ENCODE peak calls at places on chromosomes 5 and 9, in nine cellular contexts. One of them, this sample, is unnamed.

GRCh38 chr5:9545301-9545958 is 445 bp downstream of the SEMA5A start:
- DNase-seq in tibial nerve: peak
- DNase-seq in ovary: peak
- DNase-seq in suprapubic skin: peak
- DNase-seq in A549: no peak
- DNase-seq in sigmoid colon: peak
- DNase-seq in SK-N-SH: peak
- DNase-seq in stomach: no peak
- DNase-seq in transverse colon: peak
- DNase-seq in this sample: peak

GRCh38 chr9:136630662-136630992 is 32.1 kb upstream of the EGFL7 start:
- DNase-seq in tibial nerve: no peak
- DNase-seq in ovary: no peak
- DNase-seq in suprapubic skin: no peak
- DNase-seq in A549: no peak
- DNase-seq in sigmoid colon: no peak
- DNase-seq in SK-N-SH: no peak
- DNase-seq in stomach: no peak
- DNase-seq in transverse colon: no peak
- DNase-seq in this sample: no peak

GRCh38 chr9:15144567-15145174 is 162.3 kb downstream of the TTC39B start:
- DNase-seq in tibial nerve: no peak
- DNase-seq in ovary: no peak
- DNase-seq in suprapubic skin: no peak
- DNase-seq in A549: no peak
- DNase-seq in sigmoid colon: no peak
- DNase-seq in SK-N-SH: no peak
- DNase-seq in stomach: no peak
- DNase-seq in transverse colon: no peak
- DNase-seq in this sample: no peak

GRCh38 chr9:114588671-114589526 is 1.3 kb downstream of the ATP6V1G1 start:
- DNase-seq in tibial nerve: no peak
- DNase-seq in ovary: no peak
- DNase-seq in suprapubic skin: no peak
- DNase-seq in A549: no peak
- DNase-seq in sigmoid colon: no peak
- DNase-seq in SK-N-SH: no peak
- DNase-seq in stomach: no peak
- DNase-seq in transverse colon: no peak
- DNase-seq in this sample: no peak

GRCh38 chr5:53416144-53416730 is 64.2 kb upstream of the FST start:
- DNase-seq in tibial nerve: no peak
- DNase-seq in ovary: no peak
- DNase-seq in suprapubic skin: no peak
- DNase-seq in A549: no peak
- DNase-seq in sigmoid colon: no peak
- DNase-seq in SK-N-SH: no peak
- DNase-seq in stomach: no peak
- DNase-seq in transverse colon: no peak
- DNase-seq in this sample: no peak

GRCh38 chr5:1336106-1336561 is 8.8 kb downstream of the CLPTM1L start:
- DNase-seq in tibial nerve: no peak
- DNase-seq in ovary: no peak
- DNase-seq in suprapubic skin: no peak
- DNase-seq in A549: no peak
- DNase-seq in sigmoid colon: no peak
- DNase-seq in SK-N-SH: no peak
- DNase-seq in stomach: no peak
- DNase-seq in transverse colon: no peak
- DNase-seq in this sample: no peak

GRCh38 chr9:37209431-37210386 is 89.3 kb downstream of the ZCCHC7 start:
- DNase-seq in tibial nerve: no peak
- DNase-seq in ovary: no peak
- DNase-seq in suprapubic skin: no peak
- DNase-seq in A549: no peak
- DNase-seq in sigmoid colon: no peak
- DNase-seq in SK-N-SH: no peak
- DNase-seq in stomach: no peak
- DNase-seq in transverse colon: no peak
- DNase-seq in this sample: no peak

GRCh38 chr5:92634883-92635282 is 946.1 kb downstream of the NR2F1-AS1 start:
- DNase-seq in tibial nerve: no peak
- DNase-seq in ovary: no peak
- DNase-seq in suprapubic skin: no peak
- DNase-seq in A549: no peak
- DNase-seq in sigmoid colon: no peak
- DNase-seq in SK-N-SH: no peak
- DNase-seq in stomach: no peak
- DNase-seq in transverse colon: peak
- DNase-seq in this sample: no peak

GRCh38 chr5:24681106-24681505 is 36.3 kb upstream of the CDH10 start:
- DNase-seq in tibial nerve: no peak
- DNase-seq in ovary: no peak
- DNase-seq in suprapubic skin: no peak
- DNase-seq in A549: no peak
- DNase-seq in sigmoid colon: no peak
- DNase-seq in SK-N-SH: no peak
- DNase-seq in stomach: no peak
- DNase-seq in transverse colon: no peak
- DNase-seq in this sample: no peak

GRCh38 chr5:13643734-13644133 is 300.8 kb downstream of the DNAH5 start:
- DNase-seq in tibial nerve: no peak
- DNase-seq in ovary: no peak
- DNase-seq in suprapubic skin: no peak
- DNase-seq in A549: no peak
- DNase-seq in sigmoid colon: no peak
- DNase-seq in SK-N-SH: no peak
- DNase-seq in stomach: no peak
- DNase-seq in transverse colon: no peak
- DNase-seq in this sample: no peak

GRCh38 chr9:2740616-2741015 is 23.3 kb downstream of the KCNV2 start:
- DNase-seq in tibial nerve: no peak
- DNase-seq in ovary: no peak
- DNase-seq in suprapubic skin: no peak
- DNase-seq in A549: no peak
- DNase-seq in sigmoid colon: no peak
- DNase-seq in SK-N-SH: no peak
- DNase-seq in stomach: no peak
- DNase-seq in transverse colon: no peak
- DNase-seq in this sample: no peak

GRCh38 chr9:69894720-69895119 is 74.1 kb downstream of the CFAP95 start:
- DNase-seq in tibial nerve: no peak
- DNase-seq in ovary: no peak
- DNase-seq in suprapubic skin: no peak
- DNase-seq in A549: no peak
- DNase-seq in sigmoid colon: no peak
- DNase-seq in SK-N-SH: no peak
- DNase-seq in stomach: no peak
- DNase-seq in transverse colon: no peak
- DNase-seq in this sample: no peak

GRCh38 chr9:89648247-89649000 is 43.6 kb downstream of the GADD45G start:
- DNase-seq in tibial nerve: no peak
- DNase-seq in ovary: peak
- DNase-seq in suprapubic skin: no peak
- DNase-seq in A549: no peak
- DNase-seq in sigmoid colon: peak
- DNase-seq in SK-N-SH: no peak
- DNase-seq in stomach: no peak
- DNase-seq in transverse colon: no peak
- DNase-seq in this sample: no peak

GRCh38 chr5:71938886-71939285 is 168.4 kb upstream of the MAP1B start:
- DNase-seq in tibial nerve: no peak
- DNase-seq in ovary: no peak
- DNase-seq in suprapubic skin: no peak
- DNase-seq in A549: peak
- DNase-seq in sigmoid colon: no peak
- DNase-seq in SK-N-SH: no peak
- DNase-seq in stomach: peak
- DNase-seq in transverse colon: peak
- DNase-seq in this sample: peak

GRCh38 chr9:78035369-78035993 is 3.9 kb upstream of the GNAQ start:
- DNase-seq in tibial nerve: no peak
- DNase-seq in ovary: peak
- DNase-seq in suprapubic skin: no peak
- DNase-seq in A549: peak
- DNase-seq in sigmoid colon: peak
- DNase-seq in SK-N-SH: peak
- DNase-seq in stomach: peak
- DNase-seq in transverse colon: peak
- DNase-seq in this sample: no peak

GRCh38 chr5:178203670-178204204 is 596 bp upstream of the HNRNPAB start:
- DNase-seq in tibial nerve: no peak
- DNase-seq in ovary: no peak
- DNase-seq in suprapubic skin: no peak
- DNase-seq in A549: no peak
- DNase-seq in sigmoid colon: no peak
- DNase-seq in SK-N-SH: no peak
- DNase-seq in stomach: no peak
- DNase-seq in transverse colon: no peak
- DNase-seq in this sample: no peak

GRCh38 chr9:110745656-110746055 is 77.1 kb downstream of the MUSK start:
- DNase-seq in tibial nerve: no peak
- DNase-seq in ovary: no peak
- DNase-seq in suprapubic skin: no peak
- DNase-seq in A549: no peak
- DNase-seq in sigmoid colon: no peak
- DNase-seq in SK-N-SH: no peak
- DNase-seq in stomach: no peak
- DNase-seq in transverse colon: no peak
- DNase-seq in this sample: no peak

GRCh38 chr5:173800340-173800739 is 87.8 kb upstream of the CPEB4 start:
- DNase-seq in tibial nerve: no peak
- DNase-seq in ovary: no peak
- DNase-seq in suprapubic skin: no peak
- DNase-seq in A549: no peak
- DNase-seq in sigmoid colon: no peak
- DNase-seq in SK-N-SH: no peak
- DNase-seq in stomach: no peak
- DNase-seq in transverse colon: no peak
- DNase-seq in this sample: no peak

GRCh38 chr5:32018476-32019436 is 155.4 kb downstream of the GOLPH3 start:
- DNase-seq in tibial nerve: no peak
- DNase-seq in ovary: no peak
- DNase-seq in suprapubic skin: no peak
- DNase-seq in A549: no peak
- DNase-seq in sigmoid colon: peak
- DNase-seq in SK-N-SH: no peak
- DNase-seq in stomach: no peak
- DNase-seq in transverse colon: no peak
- DNase-seq in this sample: no peak
- H3K27ac ChIP-seq in tibial nerve: peak
- H3K27ac ChIP-seq in ovary: peak
- H3K27ac ChIP-seq in suprapubic skin: peak
- H3K27ac ChIP-seq in A549: no peak
- H3K27ac ChIP-seq in sigmoid colon: peak
- H3K27ac ChIP-seq in SK-N-SH: no peak
- H3K27ac ChIP-seq in stomach: peak
- H3K27ac ChIP-seq in transverse colon: peak
- H3K27ac ChIP-seq in this sample: peak

GRCh38 chr5:76703707-76704106 is 12.2 kb upstream of the F2R start:
- DNase-seq in tibial nerve: no peak
- DNase-seq in ovary: no peak
- DNase-seq in suprapubic skin: no peak
- DNase-seq in A549: no peak
- DNase-seq in sigmoid colon: no peak
- DNase-seq in SK-N-SH: peak
- DNase-seq in stomach: no peak
- DNase-seq in transverse colon: no peak
- DNase-seq in this sample: no peak

GRCh38 chr5:76696254-76696653 is 19.7 kb upstream of the F2R start:
- DNase-seq in tibial nerve: no peak
- DNase-seq in ovary: no peak
- DNase-seq in suprapubic skin: no peak
- DNase-seq in A549: no peak
- DNase-seq in sigmoid colon: no peak
- DNase-seq in SK-N-SH: no peak
- DNase-seq in stomach: no peak
- DNase-seq in transverse colon: no peak
- DNase-seq in this sample: no peak

GRCh38 chr5:76701298-76701697 is 14.6 kb upstream of the F2R start:
- DNase-seq in tibial nerve: peak
- DNase-seq in ovary: no peak
- DNase-seq in suprapubic skin: no peak
- DNase-seq in A549: no peak
- DNase-seq in sigmoid colon: no peak
- DNase-seq in SK-N-SH: no peak
- DNase-seq in stomach: no peak
- DNase-seq in transverse colon: no peak
- DNase-seq in this sample: no peak

GRCh38 chr5:76704131-76704663 is 11.7 kb upstream of the F2R start:
- DNase-seq in tibial nerve: no peak
- DNase-seq in ovary: no peak
- DNase-seq in suprapubic skin: no peak
- DNase-seq in A549: no peak
- DNase-seq in sigmoid colon: no peak
- DNase-seq in SK-N-SH: no peak
- DNase-seq in stomach: no peak
- DNase-seq in transverse colon: no peak
- DNase-seq in this sample: no peak

DNA sequence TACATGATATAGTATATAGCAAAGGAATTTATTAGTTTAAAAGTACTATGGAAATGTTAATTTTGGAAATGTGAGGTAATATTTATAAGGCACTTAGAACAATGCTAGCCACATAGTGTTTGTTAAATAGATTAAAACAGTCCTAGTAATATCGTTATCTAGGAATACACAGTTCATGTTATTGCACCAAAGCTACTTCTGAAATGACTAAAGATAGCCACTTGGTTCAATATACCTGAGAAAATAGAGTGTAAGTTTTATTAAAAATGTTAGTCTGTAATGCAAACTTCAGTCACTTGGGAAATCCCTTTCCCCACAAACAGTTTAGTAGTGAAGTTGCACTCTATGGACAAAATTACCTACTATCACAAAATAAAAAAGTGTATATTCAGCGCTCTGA is 15.4 kb upstream of the F2R start:
- DNase-seq in tibial nerve: no peak
- DNase-seq in ovary: no peak
- DNase-seq in suprapubic skin: no peak
- DNase-seq in A549: no peak
- DNase-seq in sigmoid colon: no peak
- DNase-seq in SK-N-SH: no peak
- DNase-seq in stomach: no peak
- DNase-seq in transverse colon: no peak
- DNase-seq in this sample: no peak
- TF ChIP-seq EP300 in tibial nerve: no peak
- TF ChIP-seq EP300 in ovary: no peak
- TF ChIP-seq EP300 in suprapubic skin: no peak
- TF ChIP-seq EP300 in A549: no peak
- TF ChIP-seq EP300 in sigmoid colon: no peak
- TF ChIP-seq EP300 in SK-N-SH: no peak
- TF ChIP-seq EP300 in stomach: no peak
- TF ChIP-seq EP300 in transverse colon: no peak
- TF ChIP-seq EP300 in this sample: no peak

GRCh38 chr9:73116880-73117279 is 34.8 kb upstream of the ANXA1 start:
- DNase-seq in tibial nerve: no peak
- DNase-seq in ovary: no peak
- DNase-seq in suprapubic skin: no peak
- DNase-seq in A549: no peak
- DNase-seq in sigmoid colon: no peak
- DNase-seq in SK-N-SH: no peak
- DNase-seq in stomach: no peak
- DNase-seq in transverse colon: no peak
- DNase-seq in this sample: no peak
- H3K27ac ChIP-seq in tibial nerve: no peak
- H3K27ac ChIP-seq in ovary: no peak
- H3K27ac ChIP-seq in suprapubic skin: no peak
- H3K27ac ChIP-seq in A549: peak
- H3K27ac ChIP-seq in sigmoid colon: no peak
- H3K27ac ChIP-seq in SK-N-SH: peak
- H3K27ac ChIP-seq in stomach: no peak
- H3K27ac ChIP-seq in transverse colon: no peak
- H3K27ac ChIP-seq in this sample: no peak

GRCh38 chr5:54703091-54703490 is 185.5 kb downstream of the SNX18 start:
- DNase-seq in tibial nerve: no peak
- DNase-seq in ovary: peak
- DNase-seq in suprapubic skin: peak
- DNase-seq in A549: no peak
- DNase-seq in sigmoid colon: peak
- DNase-seq in SK-N-SH: no peak
- DNase-seq in stomach: no peak
- DNase-seq in transverse colon: no peak
- DNase-seq in this sample: no peak
- TF ChIP-seq EP300 in tibial nerve: no peak
- TF ChIP-seq EP300 in ovary: no peak
- TF ChIP-seq EP300 in suprapubic skin: no peak
- TF ChIP-seq EP300 in A549: no peak
- TF ChIP-seq EP300 in sigmoid colon: no peak
- TF ChIP-seq EP300 in SK-N-SH: no peak
- TF ChIP-seq EP300 in stomach: no peak
- TF ChIP-seq EP300 in transverse colon: no peak
- TF ChIP-seq EP300 in this sample: no peak